ENCODE peak calls at places on chromosomes 3 and 15, in four cellular contexts. S is IMR-90, H is HepG2, N is K562. A is an unnamed sample.

GRCh38 chr3:147924755-147925154 is 515.6 kb downstream of the ZIC1 start:
- DNase-seq in N (no peak), H (no peak), S (peak; percentile 15), A (no peak)

GRCh38 chr15:42918047-42918446 is 2.5 kb downstream of the TTBK2 start:
- DNase-seq in S (no peak), N (no peak), H (no peak), A (no peak)

GRCh38 chr3:194369522-194370279 is at the start of gene LRRC15:
- DNase-seq in H (peak; percentile 38), S (peak; percentile 71), N (no peak), A (peak; percentile 27)

GRCh38 chr3:138944842-138945645 is 1.9 kb downstream of the FOXL2 start:
- DNase-seq in N (peak; percentile 42), S (no peak), H (no peak), A (no peak)

GRCh38 chr15:69909719-69910444 is 187.8 kb downstream of the TLE3 start:
- DNase-seq in H (no peak), N (peak; percentile 50), S (no peak), A (no peak)

GRCh38 chr15:69045810-69046209 is 31.3 kb downstream of the NOX5 start:
- DNase-seq in H (peak; percentile 70), S (peak; percentile 37), N (peak; percentile 39), A (no peak)

GRCh38 chr3:179671709-179672337 is 19.0 kb downstream of the USP13 start:
- DNase-seq in H (peak; percentile 38), S (peak; percentile 58), N (no peak), A (no peak)

GRCh38 chr3:160480931-160481330 is 31.3 kb upstream of the TRIM59 start:
- DNase-seq in N (no peak), H (no peak), S (peak; percentile 40), A (no peak)

GRCh38 chr3:11555211-11555782 is 88.4 kb downstream of the VGLL4 start:
- DNase-seq in N (no peak), H (no peak), S (no peak), A (no peak)

GRCh38 chr3:16090013-16090412 is 84.5 kb upstream of the GALNT15 start:
- DNase-seq in H (peak; percentile 12), N (no peak), S (peak; percentile 99), A (peak; percentile 33)

GRCh38 chr3:31968927-31969418 is 12.1 kb downstream of the OSBPL10 start:
- DNase-seq in N (no peak), H (peak; percentile 96), S (peak; percentile 93), A (peak; percentile 74)

GRCh38 chr3:130897316-130897715 is 3.4 kb downstream of the ATP2C1 start:
- DNase-seq in H (no peak), N (no peak), S (no peak), A (no peak)

GRCh38 chr15:75127186-75127585 is 74.5 kb upstream of the C15orf39 start:
- DNase-seq in N (no peak), S (no peak), H (no peak), A (no peak)

GRCh38 chr15:42721016-42721415 is 15.9 kb downstream of the CDAN1 start:
- DNase-seq in S (no peak), H (no peak), N (no peak), A (no peak)

GRCh38 chr3:128435058-128435457 is 31.6 kb downstream of the DNAJB8 start:
- DNase-seq in H (no peak), S (no peak), N (no peak), A (no peak)

GRCh38 chr3:158531334-158531733 is 39.7 kb upstream of the MLF1 start:
- DNase-seq in N (no peak), H (no peak), S (no peak), A (no peak)

GRCh38 chr3:40044487-40044886 is 235.1 kb downstream of the MYRIP start:
- DNase-seq in S (no peak), N (no peak), H (no peak), A (no peak)

GRCh38 chr3:119524931-119525662 is 26.8 kb downstream of the TIMMDC1 start:
- DNase-seq in S (no peak), N (no peak), H (no peak), A (no peak)

GRCh38 chr3:150787741-150788370 is 24.9 kb upstream of the SIAH2 start:
- DNase-seq in S (peak; percentile 64), H (peak; percentile 53), N (peak; percentile 64), A (peak; percentile 53)

GRCh38 chr3:73405853-73406252 is 218.9 kb downstream of the PDZRN3 start:
- DNase-seq in S (peak; percentile 42), N (no peak), H (no peak), A (no peak)

GRCh38 chr3:128698211-128699011 is 27.6 kb upstream of the RAB7A start:
- DNase-seq in N (no peak), H (no peak), S (no peak), A (peak; percentile 47)

GRCh38 chr3:171049831-171050444 is 23.4 kb upstream of the SLC2A2 start:
- DNase-seq in S (peak; percentile 61), N (peak; percentile 29), H (peak; percentile 71), A (peak; percentile 39)

GRCh38 chr3:45700570-45701073 is 11.4 kb downstream of the SACM1L start:
- DNase-seq in H (no peak), N (no peak), S (no peak), A (no peak)

GRCh38 chr3:71940523-71940922 is 155.6 kb upstream of the PROK2 start:
- DNase-seq in S (no peak), N (no peak), H (no peak), A (no peak)

GRCh38 chr15:82846621-82847020 is 37.2 kb downstream of the WHAMM start:
- DNase-seq in S (no peak), N (peak; percentile 23), H (no peak), A (no peak)

GRCh38 chr3:131361464-131362421 is 19.8 kb upstream of the NUDT16 start:
- DNase-seq in H (no peak), S (peak; percentile 10), N (peak; percentile 83), A (peak; percentile 36)

GRCh38 chr15:82093774-82094211 is 48.0 kb upstream of the MEX3B start:
- DNase-seq in N (peak; percentile 40), S (peak; percentile 97), H (peak; percentile 41), A (peak; percentile 74)

GRCh38 chr3:190513409-190514162 is at the start of gene IL1RAP:
- DNase-seq in H (peak; percentile 89), S (peak; percentile 88), N (peak; percentile 41), A (peak; percentile 89)
- TF ChIP-seq MAZ in H (peak; percentile 85), S (peak; percentile 47), N (no peak), A (no peak)

DNA sequence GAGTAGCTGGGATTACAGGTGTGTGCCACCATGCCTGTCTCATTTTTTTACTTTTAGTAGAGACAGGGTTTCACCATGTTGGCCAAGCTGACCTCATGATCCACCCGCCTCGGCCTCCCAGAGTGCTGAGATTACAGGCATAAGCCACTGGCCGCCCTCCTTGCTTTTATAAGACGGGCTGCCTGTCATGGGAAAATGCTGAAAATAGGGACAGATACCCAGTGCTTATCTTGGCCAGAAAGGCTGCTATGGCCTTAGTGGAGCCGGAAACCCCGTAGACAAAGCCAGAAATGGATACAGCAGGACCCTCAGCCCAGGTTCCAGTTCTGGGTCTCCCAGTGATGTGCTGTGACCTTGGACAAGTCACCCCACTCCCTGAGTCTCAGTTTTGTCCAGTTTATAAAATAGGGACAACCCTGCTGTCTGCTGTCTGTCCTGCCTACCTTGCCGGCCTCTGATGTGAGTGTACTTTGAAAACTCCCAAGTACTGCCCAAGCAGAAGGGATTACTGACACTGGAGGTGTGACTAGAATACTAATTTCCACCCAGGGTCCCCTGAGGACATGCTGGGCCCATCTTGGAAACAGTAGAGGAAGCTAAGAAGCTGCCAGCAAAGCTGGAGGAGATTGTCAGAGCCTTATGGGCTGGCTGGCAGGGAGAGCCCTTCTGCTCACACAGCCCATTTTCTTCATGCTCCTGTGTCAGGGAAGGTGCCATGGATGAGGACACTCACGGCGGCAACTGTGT is 59.6 kb downstream of the BDH1 start:
- DNase-seq in H (no peak), N (no peak), S (no peak), A (no peak)
- TF ChIP-seq MAZ in H (no peak), N (no peak), S (no peak), A (no peak)

GRCh38 chr3:23726811-23727548 is 78.8 kb upstream of the UBE2E1 start:
- DNase-seq in S (no peak), H (no peak), N (no peak), A (no peak)

GRCh38 chr3:23723930-23724329 is 81.8 kb upstream of the UBE2E1 start:
- DNase-seq in S (no peak), N (no peak), H (no peak), A (no peak)

GRCh38 chr3:23723153-23723552 is 82.6 kb upstream of the UBE2E1 start:
- DNase-seq in S (no peak), N (no peak), H (no peak), A (no peak)

GRCh38 chr3:23734481-23734880 is 71.3 kb upstream of the UBE2E1 start:
- DNase-seq in N (no peak), H (no peak), S (no peak), A (no peak)

DNA sequence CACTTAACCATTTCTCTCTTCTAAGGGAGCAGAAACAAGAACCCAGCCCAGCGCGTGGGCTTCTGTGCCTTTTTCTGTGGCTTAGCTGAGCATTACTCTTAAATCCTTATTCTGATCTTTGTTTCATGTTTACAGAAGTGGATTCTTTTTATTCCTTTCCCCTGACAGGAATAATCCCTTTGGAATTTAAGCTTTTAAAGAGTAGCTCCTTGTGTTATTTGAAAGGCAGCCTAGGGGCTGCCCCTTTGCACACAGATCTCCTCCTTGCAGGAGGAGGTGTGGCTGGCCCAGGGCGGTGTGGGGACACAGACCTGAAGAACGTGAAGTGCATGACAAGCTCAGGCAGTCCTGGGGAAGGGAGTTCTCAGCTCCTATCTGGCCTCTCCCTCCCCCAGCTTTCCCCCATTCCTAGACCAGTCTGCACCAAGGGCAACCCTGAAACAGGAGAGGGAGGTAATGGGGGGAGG is 77.1 kb upstream of the UBE2E1 start:
- DNase-seq in N (no peak), H (no peak), S (peak; percentile 72), A (no peak)
- TF ChIP-seq MAZ in N (no peak), H (no peak), S (no peak), A (no peak)

DNA sequence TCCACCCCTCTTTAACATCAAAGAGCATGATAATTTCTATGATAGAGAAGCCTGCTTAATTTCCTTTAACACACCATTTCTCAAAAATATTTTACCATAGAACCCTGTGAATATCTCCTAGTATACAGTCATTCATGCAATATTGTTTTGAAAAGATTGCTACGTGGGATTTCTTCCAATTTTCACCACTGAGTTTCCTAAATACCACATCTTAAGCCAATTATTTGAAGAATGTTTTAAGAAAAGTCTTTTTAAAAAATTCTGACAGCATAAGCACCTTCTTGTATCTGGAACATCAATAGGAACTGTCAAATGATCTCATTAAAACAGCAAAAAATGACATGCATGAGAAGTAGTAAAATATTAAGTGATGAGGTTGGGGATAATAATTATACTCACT is 1126.7 kb downstream of the TUSC7 start:
- DNase-seq in S (peak; percentile 24), N (no peak), H (no peak), A (no peak)
- TF ChIP-seq MAZ in S (no peak), N (no peak), H (no peak), A (no peak)

GRCh38 chr3:113966172-113966571 is 18.4 kb downstream of the ZDHHC23 start:
- DNase-seq in N (no peak), H (no peak), S (no peak), A (no peak)

GRCh38 chr3:113963879-113964278 is 16.1 kb downstream of the ZDHHC23 start:
- DNase-seq in H (no peak), S (no peak), N (no peak), A (no peak)

GRCh38 chr3:113968986-113969385 is 21.2 kb downstream of the ZDHHC23 start:
- DNase-seq in H (peak; percentile 4), N (no peak), S (no peak), A (no peak)
- TF ChIP-seq MAZ in H (no peak), N (no peak), S (no peak), A (no peak)

A was measured in A549.